ENCODE peak calls at places on chromosomes 13 and 19, in four cellular contexts. One of them, this sample, is unnamed.
A peak's percentile ranks its signal among the peaks of the same experiment; 100 is the strongest.

GRCh38 chr19:18287836-18288772 is 6.7 kb upstream of the JUND start:
- DNase-seq in A549: no peak
- DNase-seq in K562: no peak
- DNase-seq in endothelial cell of umbilical vein: no peak
- DNase-seq in this sample: no peak

GRCh38 chr19:6222884-6223283 is 56.9 kb downstream of the MLLT1 start:
- DNase-seq in endothelial cell of umbilical vein: no peak
- DNase-seq in A549: no peak
- DNase-seq in K562: no peak
- DNase-seq in this sample: no peak

GRCh38 chr13:50400035-50400726 is 384.9 kb downstream of the KCNRG start:
- DNase-seq in A549: no peak
- DNase-seq in endothelial cell of umbilical vein: peak; percentile 24
- DNase-seq in K562: no peak
- DNase-seq in this sample: no peak

GRCh38 chr19:49801966-49802661 is 11.0 kb downstream of the FUZ start:
- DNase-seq in K562: no peak
- DNase-seq in A549: no peak
- DNase-seq in endothelial cell of umbilical vein: peak; percentile 80
- DNase-seq in this sample: no peak

GRCh38 chr19:33781996-33782395 is 14.7 kb upstream of the KCTD15 start:
- DNase-seq in A549: peak; percentile 49
- DNase-seq in K562: no peak
- DNase-seq in endothelial cell of umbilical vein: no peak
- DNase-seq in this sample: peak; percentile 53

GRCh38 chr19:46454244-46454643 is 17.1 kb downstream of the PNMA8A start:
- DNase-seq in endothelial cell of umbilical vein: no peak
- DNase-seq in A549: no peak
- DNase-seq in K562: no peak
- DNase-seq in this sample: no peak

GRCh38 chr13:62838891-62839290 is 1423.2 kb upstream of the PCDH20 start:
- DNase-seq in endothelial cell of umbilical vein: no peak
- DNase-seq in A549: no peak
- DNase-seq in K562: no peak
- DNase-seq in this sample: no peak

GRCh38 chr13:82477436-82477835 is 1404.8 kb downstream of the SLITRK1 start:
- DNase-seq in endothelial cell of umbilical vein: no peak
- DNase-seq in A549: no peak
- DNase-seq in K562: no peak
- DNase-seq in this sample: no peak

GRCh38 chr13:34772881-34773280 is 169.2 kb upstream of the NBEA start:
- DNase-seq in A549: no peak
- DNase-seq in endothelial cell of umbilical vein: no peak
- DNase-seq in K562: no peak
- DNase-seq in this sample: no peak

GRCh38 chr19:4366666-4367335 is 23.4 kb downstream of the MPND start:
- DNase-seq in K562: no peak
- DNase-seq in A549: no peak
- DNase-seq in endothelial cell of umbilical vein: no peak
- DNase-seq in this sample: no peak

GRCh38 chr13:109162248-109163051 is 533.0 kb downstream of the MYO16 start:
- DNase-seq in endothelial cell of umbilical vein: no peak
- DNase-seq in A549: no peak
- DNase-seq in K562: no peak
- DNase-seq in this sample: peak; percentile 91

GRCh38 chr19:6533746-6534418 is 3.1 kb downstream of the TNFSF9 start:
- DNase-seq in endothelial cell of umbilical vein: no peak
- DNase-seq in K562: peak; percentile 29
- DNase-seq in A549: no peak
- DNase-seq in this sample: no peak

GRCh38 chr19:18832331-18833140 is 777 bp downstream of the UPF1 start:
- DNase-seq in K562: peak; percentile 74
- DNase-seq in A549: peak; percentile 25
- DNase-seq in endothelial cell of umbilical vein: peak; percentile 40
- DNase-seq in this sample: peak; percentile 47

GRCh38 chr19:10593820-10594637 is 6.9 kb upstream of the AP1M2 start:
- DNase-seq in A549: no peak
- DNase-seq in K562: no peak
- DNase-seq in endothelial cell of umbilical vein: no peak
- DNase-seq in this sample: no peak

GRCh38 chr19:58003153-58003828 is 671 bp upstream of the ZNF606 start:
- DNase-seq in A549: no peak
- DNase-seq in endothelial cell of umbilical vein: no peak
- DNase-seq in K562: no peak
- DNase-seq in this sample: no peak

GRCh38 chr19:33947565-33947964 is 150.9 kb downstream of the KCTD15 start:
- DNase-seq in endothelial cell of umbilical vein: no peak
- DNase-seq in A549: no peak
- DNase-seq in K562: no peak
- DNase-seq in this sample: peak; percentile 16

GRCh38 chr19:28920269-28921066 is 292.5 kb downstream of the UQCRFS1 start:
- DNase-seq in K562: no peak
- DNase-seq in A549: no peak
- DNase-seq in endothelial cell of umbilical vein: no peak
- DNase-seq in this sample: no peak

GRCh38 chr19:11187409-11187808 is 9.9 kb downstream of the KANK2 start:
- DNase-seq in K562: no peak
- DNase-seq in endothelial cell of umbilical vein: no peak
- DNase-seq in A549: no peak
- DNase-seq in this sample: no peak

GRCh38 chr13:50016421-50016820 is 1.2 kb downstream of the KCNRG start:
- DNase-seq in A549: no peak
- DNase-seq in K562: no peak
- DNase-seq in endothelial cell of umbilical vein: peak; percentile 47
- DNase-seq in this sample: no peak

DNA sequence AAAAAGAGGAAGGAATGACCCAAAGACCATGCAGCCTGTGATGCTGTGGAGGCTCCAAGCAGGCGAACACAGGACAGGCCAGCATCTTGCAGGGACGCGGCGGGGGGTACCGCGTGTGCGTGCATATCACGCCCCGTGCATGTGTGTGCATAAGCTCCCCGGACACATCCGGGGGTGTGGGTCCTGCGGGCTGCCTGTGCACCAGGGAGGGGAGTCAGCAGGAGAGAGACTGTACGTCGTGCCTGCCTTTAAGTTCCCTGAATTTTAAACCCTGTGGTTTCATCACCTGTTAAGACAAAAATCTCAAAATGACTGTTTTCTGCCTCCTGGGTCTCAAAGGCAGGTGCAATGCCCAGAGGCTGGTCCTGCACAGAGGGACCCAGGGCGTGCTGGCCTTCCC is 16.6 kb downstream of the ADAT3 start:
- DNase-seq in K562: no peak
- DNase-seq in A549: no peak
- DNase-seq in endothelial cell of umbilical vein: no peak
- DNase-seq in this sample: no peak
- TF ChIP-seq POLR2A in K562: no peak
- TF ChIP-seq POLR2A in A549: no peak
- TF ChIP-seq POLR2A in endothelial cell of umbilical vein: no peak
- TF ChIP-seq POLR2A in this sample: no peak

DNA sequence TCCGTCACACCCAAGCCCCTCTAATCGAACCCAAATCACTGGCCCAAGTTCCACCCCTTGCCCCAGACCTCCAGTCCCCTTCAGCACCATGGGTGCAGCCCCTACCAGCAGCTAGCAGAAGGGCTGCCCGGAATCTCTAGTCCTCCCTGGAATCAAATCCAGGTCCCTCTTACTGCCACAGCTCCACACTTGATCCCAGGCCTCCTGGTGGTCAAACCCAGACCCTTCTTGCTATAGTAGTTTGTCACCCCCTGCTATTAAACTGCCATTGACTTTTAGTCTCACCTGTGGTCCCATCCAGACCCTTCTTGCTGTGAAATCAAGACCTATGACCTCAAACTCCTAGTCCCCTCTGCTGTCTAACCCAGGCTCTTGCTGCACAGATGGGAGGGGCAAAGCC is 8.7 kb downstream of the HIPK4 start:
- DNase-seq in K562: no peak
- DNase-seq in A549: peak; percentile 68
- DNase-seq in endothelial cell of umbilical vein: no peak
- DNase-seq in this sample: no peak
- TF ChIP-seq MYC in K562: no peak
- TF ChIP-seq MYC in A549: no peak
- TF ChIP-seq MYC in endothelial cell of umbilical vein: no peak
- TF ChIP-seq MYC in this sample: no peak

GRCh38 chr19:21765151-21765550 is 2.2 kb downstream of the ZNF100 start:
- DNase-seq in A549: no peak
- DNase-seq in endothelial cell of umbilical vein: no peak
- DNase-seq in K562: peak; percentile 11
- DNase-seq in this sample: no peak

DNA sequence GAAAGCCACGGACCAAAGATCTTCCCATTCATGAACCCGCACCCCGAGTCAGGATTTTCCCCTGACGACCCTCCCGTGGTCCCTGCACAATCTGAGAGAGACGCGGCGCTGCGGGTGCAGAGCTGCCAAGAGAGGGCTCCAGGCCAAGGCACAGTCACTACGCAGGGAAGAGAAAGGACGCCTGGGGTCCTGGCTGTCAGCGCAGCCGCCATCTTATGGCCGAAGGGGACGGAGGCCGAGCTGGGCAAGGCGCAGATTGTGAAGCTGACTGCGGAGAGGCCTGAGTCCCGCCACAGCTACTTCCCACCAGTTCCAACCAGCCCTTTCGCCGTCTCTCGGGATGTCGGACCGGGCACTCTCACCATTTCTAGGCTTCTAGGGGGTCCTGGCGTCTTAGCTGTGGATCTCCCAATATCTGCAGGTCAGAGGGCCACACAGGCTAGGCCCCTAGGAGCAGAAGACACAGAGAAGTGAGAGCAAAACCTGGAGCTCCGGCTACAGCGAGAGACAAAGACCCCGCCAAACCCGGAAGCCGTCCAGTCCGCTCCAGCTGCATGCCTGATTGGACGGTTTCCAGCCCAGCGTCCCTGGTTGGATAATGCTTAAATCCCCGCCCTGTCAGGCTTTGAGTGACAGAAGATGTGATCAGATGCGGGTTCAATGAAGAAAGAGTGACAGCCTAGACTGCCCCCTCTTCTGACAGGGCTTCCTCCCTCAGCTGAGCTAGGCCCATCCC is at the start of gene ZNF100:
- DNase-seq in endothelial cell of umbilical vein: peak; percentile 93
- DNase-seq in K562: peak; percentile 73
- DNase-seq in A549: no peak
- DNase-seq in this sample: peak; percentile 96
- TF ChIP-seq POLR2A in endothelial cell of umbilical vein: peak; percentile 64
- TF ChIP-seq POLR2A in K562: peak; percentile 92
- TF ChIP-seq POLR2A in A549: no peak
- TF ChIP-seq POLR2A in this sample: peak; percentile 68

GRCh38 chr13:46962286-46962941 is 65.6 kb upstream of the HTR2A start:
- DNase-seq in endothelial cell of umbilical vein: no peak
- DNase-seq in A549: no peak
- DNase-seq in K562: no peak
- DNase-seq in this sample: peak; percentile 34
- TF ChIP-seq MYC in endothelial cell of umbilical vein: no peak
- TF ChIP-seq MYC in A549: no peak
- TF ChIP-seq MYC in K562: no peak
- TF ChIP-seq MYC in this sample: no peak

GRCh38 chr13:45690636-45691035 is 11.5 kb upstream of the CBY2 start:
- DNase-seq in A549: no peak
- DNase-seq in endothelial cell of umbilical vein: no peak
- DNase-seq in K562: no peak
- DNase-seq in this sample: no peak
- TF ChIP-seq POLR2A in A549: no peak
- TF ChIP-seq POLR2A in endothelial cell of umbilical vein: no peak
- TF ChIP-seq POLR2A in K562: no peak
- TF ChIP-seq POLR2A in this sample: no peak

This sample was measured in NB4.